ENCODE peak calls at places on chromosomes 2 and 18, in four cellular contexts. G is HepG2, F is K562, C is H1. Z is an unnamed sample.
A peak's percentile ranks its signal among the peaks of the same experiment; 100 is the strongest.

GRCh38 chr2:215692387-215693079 is 256.7 kb upstream of the FN1 start:
- DNase-seq in G (peak; percentile 91), F (no peak), C (no peak), Z (no peak)

GRCh38 chr18:76145968-76146367 is 349.1 kb downstream of the ZNF516 start:
- DNase-seq in F (no peak), C (no peak), G (no peak), Z (no peak)

GRCh38 chr2:177031435-177032222 is 181.0 kb upstream of the HNRNPA3 start:
- DNase-seq in F (no peak), G (no peak), C (no peak), Z (no peak)

GRCh38 chr2:30147196-30147714 is 448 bp downstream of the YPEL5 start:
- DNase-seq in F (peak; percentile 35), C (no peak), G (no peak), Z (no peak)

GRCh38 chr2:196410008-196410407 is 229.5 kb upstream of the CCDC150 start:
- DNase-seq in C (no peak), F (no peak), G (no peak), Z (no peak)

GRCh38 chr2:31319391-31320175 is 85.6 kb downstream of the EHD3 start:
- DNase-seq in F (no peak), C (no peak), G (no peak), Z (no peak)

GRCh38 chr2:78147466-78147865 is 625.3 kb upstream of the LRRTM4 start:
- DNase-seq in F (no peak), C (no peak), G (no peak), Z (no peak)

GRCh38 chr2:142180820-142181533 is 50.2 kb upstream of the LRP1B start:
- DNase-seq in F (no peak), C (peak; percentile 84), G (peak; percentile 43), Z (peak; percentile 47)

GRCh38 chr2:31196622-31197021 is 20.7 kb downstream of the CAPN14 start:
- DNase-seq in F (no peak), G (no peak), C (peak; percentile 10), Z (no peak)

GRCh38 chr2:37090019-37090477 is 5.7 kb downstream of the GPATCH11 start:
- DNase-seq in C (no peak), F (no peak), G (no peak), Z (no peak)

GRCh38 chr18:9708882-9709877 is 1.1 kb downstream of the RAB31 start:
- DNase-seq in G (no peak), C (no peak), F (peak; percentile 47), Z (no peak)

GRCh38 chr2:18900691-18901113 is 311.3 kb upstream of the NT5C1B start:
- DNase-seq in F (no peak), G (no peak), C (no peak), Z (no peak)

GRCh38 chr2:196967126-196967525 is 40.6 kb upstream of the PGAP1 start:
- DNase-seq in F (no peak), C (no peak), G (no peak), Z (no peak)

GRCh38 chr2:136929531-136929930 is 164.2 kb downstream of the THSD7B start:
- DNase-seq in F (no peak), C (no peak), G (no peak), Z (no peak)

GRCh38 chr2:136927156-136927555 is 161.8 kb downstream of the THSD7B start:
- DNase-seq in C (no peak), F (no peak), G (no peak), Z (no peak)

GRCh38 chr2:136935119-136935518 is 169.8 kb downstream of the THSD7B start:
- DNase-seq in F (no peak), G (no peak), C (no peak), Z (no peak)

GRCh38 chr2:136932700-136933099 is 167.4 kb downstream of the THSD7B start:
- DNase-seq in G (peak; percentile 30), F (no peak), C (peak; percentile 50), Z (peak; percentile 13)
- TF ChIP-seq JUN in G (no peak), F (no peak), C (no peak), Z (no peak)

GRCh38 chr18:55053976-55054375 is 94.7 kb upstream of the CCDC68 start:
- DNase-seq in C (no peak), F (no peak), G (no peak), Z (no peak)
- TF ChIP-seq CEBPB in C (no peak), F (no peak), G (no peak), Z (no peak)

DNA sequence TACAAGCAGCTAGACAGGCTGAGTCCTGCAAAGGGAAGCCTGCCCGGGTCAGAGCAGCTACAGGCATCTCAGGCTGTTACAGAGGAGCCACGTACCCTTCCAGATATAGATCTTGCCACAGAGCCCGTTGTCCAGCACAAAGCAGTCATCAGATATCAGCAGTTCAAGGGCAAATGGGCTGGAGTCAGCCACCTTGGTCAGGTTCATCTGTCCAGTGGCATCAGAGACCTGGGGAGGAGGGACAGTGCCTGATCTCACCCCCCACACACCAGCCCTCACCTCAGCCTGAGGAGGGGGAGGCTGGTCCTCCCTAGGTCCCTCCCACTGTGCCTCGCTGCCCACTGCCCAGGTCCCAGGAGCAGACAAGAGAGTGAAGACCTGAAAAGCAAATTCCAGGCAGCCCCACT is 12.2 kb downstream of the CAPG start:
- DNase-seq in C (no peak), F (no peak), G (no peak), Z (no peak)
- TF ChIP-seq JUN in C (no peak), F (no peak), G (no peak), Z (no peak)

DNA sequence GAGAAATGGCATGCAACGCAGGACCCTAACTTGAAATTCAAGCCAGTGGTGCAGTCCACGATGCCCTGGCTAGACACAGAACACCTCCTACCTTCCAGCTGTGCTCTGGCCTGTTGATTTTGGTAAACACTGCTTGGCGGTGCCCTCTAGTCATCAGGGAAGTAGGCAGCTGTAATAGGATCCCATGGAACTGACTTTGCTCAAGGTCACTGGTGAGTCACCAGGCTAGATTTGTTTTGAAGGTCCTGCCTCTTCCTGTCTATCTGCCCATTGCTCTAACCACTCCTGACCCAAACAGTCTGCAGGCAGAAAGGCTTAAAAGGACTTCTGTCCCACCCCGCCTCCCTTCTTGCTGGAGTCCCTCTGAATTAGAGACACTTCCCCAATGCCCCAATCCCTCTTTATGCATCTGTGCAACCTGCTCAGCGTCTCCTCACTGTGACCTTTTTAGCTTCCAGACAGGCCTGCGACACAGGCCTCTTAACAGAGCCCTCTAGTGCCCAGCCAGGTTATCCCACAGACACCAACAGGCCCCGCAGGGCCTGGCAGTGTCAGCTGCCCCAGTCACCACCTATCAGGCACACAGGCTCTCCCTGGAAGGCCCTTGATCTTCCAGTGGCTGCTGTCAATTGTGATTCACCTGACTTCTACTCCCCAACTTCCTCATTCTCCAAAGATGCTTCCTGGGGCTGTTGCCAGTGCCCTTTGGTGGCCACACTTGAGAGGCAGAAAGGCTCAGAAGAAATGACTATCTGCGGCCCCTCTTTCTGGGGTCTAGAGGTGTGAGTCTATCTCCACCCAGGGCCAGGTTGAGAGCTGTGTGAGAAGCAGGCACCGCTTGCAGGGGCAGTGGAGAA is 5.2 kb downstream of the TMEM127 start:
- DNase-seq in G (peak; percentile 100), F (peak; percentile 74), C (peak; percentile 57), Z (peak; percentile 86)
- TF ChIP-seq CEBPB in G (peak; percentile 39), F (no peak), C (no peak), Z (no peak)

DNA sequence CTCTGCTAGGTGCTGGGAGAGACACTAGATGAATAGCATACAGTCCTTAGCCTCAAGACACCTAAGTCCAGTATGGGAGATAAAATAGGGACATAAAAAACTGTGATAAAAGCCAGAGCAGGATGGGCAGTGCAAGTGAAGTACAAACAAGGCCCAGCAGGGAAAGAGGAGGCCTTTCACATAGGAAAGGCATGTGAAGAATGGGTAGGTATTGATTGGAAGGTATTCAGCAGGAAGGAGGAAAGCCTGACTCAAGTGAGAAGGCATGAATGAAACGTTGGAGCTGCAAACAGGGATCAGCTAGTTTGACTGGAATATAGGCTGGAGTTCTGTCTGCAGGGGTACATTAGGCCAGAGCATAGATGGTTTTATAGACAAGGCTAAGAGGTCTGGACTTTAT is 11.0 kb upstream of the CXCR4 start:
- DNase-seq in C (no peak), F (no peak), G (peak; percentile 26), Z (no peak)
- TF ChIP-seq JUN in C (no peak), F (no peak), G (no peak), Z (no peak)

GRCh38 chr18:10715791-10716190 is 190.0 kb downstream of the NAPG start:
- DNase-seq in C (no peak), G (no peak), F (no peak), Z (peak; percentile 13)
- TF ChIP-seq CEBPB in C (no peak), G (no peak), F (no peak), Z (no peak)

GRCh38 chr2:157059036-157059435 is 198.5 kb upstream of the GALNT5 start:
- DNase-seq in F (no peak), C (no peak), G (no peak), Z (no peak)

GRCh38 chr2:157053876-157054275 is 203.6 kb upstream of the GALNT5 start:
- DNase-seq in F (no peak), G (no peak), C (no peak), Z (no peak)

GRCh38 chr2:157055660-157056199 is 201.8 kb upstream of the GALNT5 start:
- DNase-seq in C (no peak), G (peak; percentile 27), F (peak; percentile 9), Z (no peak)

GRCh38 chr2:157058161-157058560 is 199.3 kb upstream of the GALNT5 start:
- DNase-seq in G (no peak), C (no peak), F (no peak), Z (no peak)

DNA sequence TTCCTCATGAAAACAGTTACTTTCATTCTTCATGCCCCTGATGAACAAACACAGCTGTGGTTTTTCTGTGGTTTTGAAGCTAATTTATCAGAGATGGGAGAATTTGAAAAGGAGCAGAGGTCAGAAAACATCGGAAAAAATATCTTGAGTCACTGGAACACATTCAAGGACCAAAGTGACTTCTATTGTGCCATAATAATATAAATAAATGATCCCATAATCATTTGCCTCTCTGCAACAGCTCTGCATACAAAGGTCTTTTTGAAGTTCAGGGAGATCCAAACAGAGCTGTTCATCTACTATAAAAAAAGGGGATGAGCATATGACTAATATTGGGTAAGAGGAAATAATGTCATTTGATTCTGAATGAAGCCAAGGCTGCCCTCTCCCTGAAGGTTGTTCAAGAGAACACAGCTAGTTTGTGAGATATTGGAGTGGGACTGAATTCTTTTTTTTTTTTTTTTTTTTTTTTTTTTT is 201.3 kb upstream of the GALNT5 start:
- DNase-seq in F (no peak), C (no peak), G (peak; percentile 69), Z (peak; percentile 68)
- TF ChIP-seq JUN in F (no peak), C (no peak), G (no peak), Z (peak; percentile 44)

GRCh38 chr18:66990909-66991308 is 387.0 kb upstream of the CDH19 start:
- DNase-seq in C (no peak), G (no peak), F (no peak), Z (no peak)

GRCh38 chr18:66993492-66993891 is 389.6 kb upstream of the CDH19 start:
- DNase-seq in C (no peak), G (peak; percentile 53), F (no peak), Z (no peak)

GRCh38 chr18:66994790-66995189 is 390.9 kb upstream of the CDH19 start:
- DNase-seq in C (no peak), F (no peak), G (no peak), Z (no peak)

GRCh38 chr18:66999003-66999402 is 395.1 kb upstream of the CDH19 start:
- DNase-seq in C (no peak), F (no peak), G (no peak), Z (no peak)

GRCh38 chr18:66995270-66995669 is 391.4 kb upstream of the CDH19 start:
- DNase-seq in F (no peak), G (no peak), C (no peak), Z (no peak)
- TF ChIP-seq CEBPB in F (no peak), G (no peak), C (no peak), Z (no peak)

GRCh38 chr2:24521162-24521857 is 30.3 kb downstream of the NCOA1 start:
- DNase-seq in G (no peak), C (no peak), F (no peak), Z (no peak)
- TF ChIP-seq JUN in G (no peak), C (no peak), F (no peak), Z (no peak)

GRCh38 chr18:51153659-51154371 is 43.7 kb downstream of the MEX3C start:
- DNase-seq in C (no peak), F (no peak), G (no peak), Z (no peak)
- TF ChIP-seq CEBPB in C (no peak), F (no peak), G (no peak), Z (no peak)

Z was measured in A549.